ENCODE peak calls at places on chromosome 1, in five cellular contexts. H is stimulated activated CD8-positive, alpha-beta memory T cell treated with anti-CD3 and anti-CD28 coated beads, Interleukin-2, amount 100 ng/mL, for 1 hour; B is T1000; X is AG08395; K is activated T-cell treated with anti-CD3 and anti-CD28 coated beads, Interleukin-2, amount 50 U/mL, for 72 hours. L is an unnamed sample.

GRCh38 chr1:3697810-3698209 is 45.5 kb downstream of the TP73 start:
- DNase-seq in H (no peak), B (no peak), X (no peak), K (no peak), L (no peak)

GRCh38 chr1:174800221-174800791 is 199.4 kb upstream of the CACYBP start:
- DNase-seq in H (no peak), B (no peak), X (peak), K (peak), L (no peak)

GRCh38 chr1:62508187-62508758 is 71.4 kb downstream of the USP1 start:
- DNase-seq in H (no peak), B (no peak), X (peak), K (no peak), L (no peak)

GRCh38 chr1:67169932-67170331 is 3.7 kb downstream of the IL23R start:
- DNase-seq in H (no peak), B (no peak), X (no peak), K (no peak), L (no peak)

GRCh38 chr1:57072775-57073174 is 107.0 kb upstream of the C8B start:
- DNase-seq in H (no peak), B (no peak), X (no peak), K (no peak), L (no peak)

GRCh38 chr1:183652547-183653467 is at the start of gene APOBEC4:
- DNase-seq in H (no peak), B (no peak), X (no peak), K (no peak), L (no peak)

GRCh38 chr1:153647375-153647714 is 11.2 kb upstream of the SNAPIN start:
- DNase-seq in H (no peak), B (no peak), X (no peak), K (no peak), L (no peak)

GRCh38 chr1:183365676-183366075 is 52.5 kb downstream of the NMNAT2 start:
- DNase-seq in H (no peak), B (no peak), X (no peak), K (no peak), L (no peak)

GRCh38 chr1:156153362-156153761 is at the start of gene SEMA4A:
- DNase-seq in H (no peak), B (no peak), X (no peak), K (no peak), L (no peak)

GRCh38 chr1:68128157-68128556 is 77.7 kb upstream of the DIRAS3 start:
- DNase-seq in H (no peak), B (no peak), X (peak), K (no peak), L (no peak)

GRCh38 chr1:169133801-169134558 is 27.5 kb downstream of the ATP1B1 start:
- DNase-seq in H (no peak), B (no peak), X (no peak), K (no peak), L (no peak)

GRCh38 chr1:155648207-155649147 is 38.5 kb downstream of the MSTO1 start:
- DNase-seq in H (no peak), B (peak), X (peak), K (no peak), L (no peak)

GRCh38 chr1:202154766-202155477 is 5.5 kb downstream of the PTPN7 start:
- DNase-seq in H (no peak), B (no peak), X (peak), K (peak), L (no peak)

GRCh38 chr1:26697978-26698849 is 2.4 kb downstream of the ARID1A start:
- DNase-seq in H (no peak), B (peak), X (peak), K (peak), L (no peak)

GRCh38 chr1:19390901-19391595 is 78.9 kb downstream of the SLC66A1 start:
- DNase-seq in H (peak), B (peak), X (peak), K (peak), L (no peak)

GRCh38 chr1:200665851-200666250 is 3.9 kb downstream of the DDX59 start:
- DNase-seq in H (no peak), B (no peak), X (no peak), K (no peak), L (no peak)

GRCh38 chr1:115182012-115182715 is 92.9 kb upstream of the TSPAN2 start:
- DNase-seq in H (no peak), B (peak), X (peak), K (no peak), L (no peak)